ENCODE peak calls at places on chromosome 18, in four cellular contexts. W is GM12878, V is HepG2, G is K562. Q is an unnamed sample.

GRCh38 chr18:46113751-46114150 is 9.6 kb downstream of the HAUS1 start:
- DNase-seq in W (no peak), V (no peak), G (no peak), Q (no peak)

GRCh38 chr18:69677595-69677994 is 270.1 kb downstream of the CD226 start:
- DNase-seq in W (no peak), V (no peak), G (no peak), Q (no peak)

GRCh38 chr18:40019797-40020392 is 1935.1 kb upstream of the PIK3C3 start:
- DNase-seq in W (no peak), V (no peak), G (no peak), Q (no peak)

GRCh38 chr18:32042337-32042736 is 23.7 kb downstream of the RNF125 start:
- DNase-seq in W (no peak), V (no peak), G (no peak), Q (no peak)

GRCh38 chr18:12011962-12012549 is 30.7 kb downstream of the IMPA2 start:
- DNase-seq in W (no peak), V (no peak), G (no peak), Q (no peak)

GRCh38 chr18:63318882-63319382 is 637 bp downstream of the BCL2 start:
- DNase-seq in W (no peak), V (no peak), G (no peak), Q (no peak)

GRCh38 chr18:34767601-34768027 is 57.5 kb downstream of the DTNA start:
- DNase-seq in W (no peak), V (no peak), G (no peak), Q (no peak)

GRCh38 chr18:5110288-5110687 is 86.8 kb downstream of the AKAIN1 start:
- DNase-seq in W (no peak), V (no peak), G (no peak), Q (no peak)

GRCh38 chr18:59079264-59079972 is 60.3 kb upstream of the SEC11C start:
- DNase-seq in W (no peak), V (no peak), G (no peak), Q (no peak)

GRCh38 chr18:62521588-62521987 is 1.2 kb upstream of the ZCCHC2 start:
- DNase-seq in W (no peak), V (peak), G (no peak), Q (no peak)

GRCh38 chr18:33505798-33506197 is 65.3 kb upstream of the CCDC178 start:
- DNase-seq in W (no peak), V (no peak), G (no peak), Q (no peak)

DNA sequence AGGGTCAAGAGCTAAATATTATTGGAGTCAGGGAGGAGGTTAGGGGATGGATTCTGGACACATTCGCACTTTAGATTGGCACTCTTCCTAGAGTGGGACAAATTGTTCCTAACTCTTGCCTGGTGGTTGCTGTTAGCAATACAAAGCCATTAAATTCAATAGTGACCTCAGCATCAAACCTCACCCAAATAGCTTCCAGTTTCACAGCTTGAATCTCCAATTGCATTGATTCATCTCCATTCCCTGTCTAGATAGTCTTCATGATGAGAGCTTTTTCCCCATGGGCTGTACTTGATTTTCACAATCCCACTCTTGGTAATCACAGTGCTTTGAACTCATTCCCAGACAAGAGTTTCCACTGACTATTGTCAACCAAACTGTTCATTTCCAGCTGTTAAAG is 585.9 kb upstream of the SYT4 start:
- DNase-seq in W (no peak), V (no peak), G (no peak), Q (no peak)
- TF ChIP-seq SRF in W (no peak), V (no peak), G (no peak), Q (no peak)

DNA sequence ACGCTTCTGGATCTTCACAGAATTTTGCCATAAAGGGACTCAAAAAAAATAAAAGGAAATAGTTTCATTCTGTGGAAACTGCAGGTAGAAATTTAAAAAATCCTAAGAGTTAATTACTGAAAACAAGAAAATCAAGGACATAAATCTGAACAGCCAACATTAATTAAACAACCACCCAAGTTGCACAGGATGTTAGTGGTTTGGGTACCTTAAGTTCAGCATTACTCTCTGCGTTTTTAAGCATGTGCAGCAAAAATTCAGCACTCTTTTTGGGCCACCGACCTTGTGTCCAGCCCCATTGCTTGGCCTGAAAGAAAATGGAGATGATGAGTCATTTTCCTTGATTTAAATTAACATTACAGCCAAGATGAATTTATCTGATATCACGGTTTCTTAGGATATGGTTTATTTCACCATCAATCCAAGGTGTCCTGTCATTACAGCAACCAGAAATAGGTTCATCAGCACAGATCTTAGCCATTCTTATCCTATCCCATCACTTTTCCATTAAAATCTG is 3.3 kb upstream of the C18orf32 start:
- DNase-seq in W (no peak), V (no peak), G (no peak), Q (no peak)
- H3K4me3 ChIP-seq in W (peak), V (peak), G (peak), Q (peak)

GRCh38 chr18:73047688-73048087 is 179.9 kb upstream of the NETO1 start:
- DNase-seq in W (no peak), V (no peak), G (no peak), Q (no peak)

GRCh38 chr18:73043231-73044000 is 175.6 kb upstream of the NETO1 start:
- DNase-seq in W (no peak), V (no peak), G (no peak), Q (no peak)

GRCh38 chr18:73040247-73040646 is 172.5 kb upstream of the NETO1 start:
- DNase-seq in W (no peak), V (peak), G (no peak), Q (no peak)

GRCh38 chr18:73045037-73045436 is 177.2 kb upstream of the NETO1 start:
- DNase-seq in W (no peak), V (no peak), G (no peak), Q (no peak)
- TF ChIP-seq SRF in W (no peak), V (no peak), G (no peak), Q (no peak)

GRCh38 chr18:22914633-22915032 is 18.5 kb upstream of the RBBP8 start:
- DNase-seq in W (no peak), V (peak), G (no peak), Q (no peak)
- H3K4me3 ChIP-seq in W (no peak), V (no peak), G (no peak), Q (no peak)